ENCODE peak calls at places on chromosomes 2 and 18, in eight cellular contexts. D is cardiac muscle cell, E is heart left ventricle, P is HL-60, X is right lobe of liver, L is body of pancreas, C is cardiac fibroblast, W is uterus. J is an unnamed sample.

GRCh38 chr18:3612315-3612714 is 162.3 kb downstream of the TGIF1 start:
- DNase-seq in D (no peak), E (no peak), P (no peak), X (no peak), L (no peak), C (no peak), W (no peak), J (no peak)

GRCh38 chr2:98637401-98638144 is 29.2 kb downstream of the UNC50 start:
- DNase-seq in D (no peak), E (no peak), P (no peak), X (no peak), L (no peak), C (no peak), W (no peak), J (peak; percentile 86)

GRCh38 chr2:199985625-199986207 is 30.3 kb downstream of the MAIP1 start:
- DNase-seq in D (peak; percentile 60), E (no peak), P (peak; percentile 68), X (peak; percentile 44), L (peak; percentile 77), C (peak; percentile 86), W (peak; percentile 36), J (peak; percentile 79)

GRCh38 chr2:234355052-234355720 is 141.7 kb downstream of the ARL4C start:
- DNase-seq in D (peak; percentile 14), E (no peak), P (no peak), X (no peak), L (no peak), C (no peak), W (no peak), J (peak; percentile 20)

GRCh38 chr2:72129676-72130340 is 17.9 kb downstream of the CYP26B1 start:
- DNase-seq in D (no peak), E (no peak), P (no peak), X (no peak), L (peak; percentile 4), C (no peak), W (no peak), J (no peak)

GRCh38 chr18:55779711-55780590 is 192.0 kb upstream of the TCF4 start:
- DNase-seq in D (peak; percentile 63), E (peak; percentile 71), P (no peak), X (peak; percentile 36), L (no peak), C (peak; percentile 48), W (peak; percentile 25), J (peak; percentile 30)

GRCh38 chr2:129253461-129253812 is 726.0 kb upstream of the RAB6C start:
- DNase-seq in D (peak; percentile 17), E (no peak), P (no peak), X (no peak), L (peak; percentile 50), C (no peak), W (no peak), J (peak; percentile 32)

GRCh38 chr2:19932928-19933327 is 31.1 kb upstream of the TTC32 start:
- DNase-seq in D (no peak), E (no peak), P (no peak), X (no peak), L (no peak), C (no peak), W (no peak), J (no peak)

GRCh38 chr18:10122116-10122515 is 208.3 kb downstream of the VAPA start:
- DNase-seq in D (peak; percentile 77), E (no peak), P (no peak), X (no peak), L (no peak), C (peak; percentile 22), W (no peak), J (no peak)

GRCh38 chr2:221758076-221758475 is 186.0 kb upstream of the EPHA4 start:
- DNase-seq in D (no peak), E (no peak), P (peak; percentile 26), X (no peak), L (no peak), C (no peak), W (no peak), J (no peak)

GRCh38 chr2:231185050-231185725 is 13.2 kb upstream of the ARMC9 start:
- DNase-seq in D (no peak), E (no peak), P (no peak), X (no peak), L (no peak), C (no peak), W (no peak), J (no peak)

GRCh38 chr18:27583021-27583420 is 397.9 kb upstream of the CHST9 start:
- DNase-seq in D (no peak), E (no peak), P (no peak), X (no peak), L (no peak), C (peak; percentile 30), W (no peak), J (no peak)

GRCh38 chr2:146874260-146874658 is 970.6 kb upstream of the ACVR2A start:
- DNase-seq in D (no peak), E (no peak), P (no peak), X (no peak), L (no peak), C (peak; percentile 65), W (peak; percentile 47), J (no peak)

GRCh38 chr2:187383043-187383800 is 64.8 kb downstream of the CALCRL start:
- DNase-seq in D (no peak), E (no peak), P (no peak), X (no peak), L (no peak), C (peak; percentile 54), W (no peak), J (no peak)

DNA sequence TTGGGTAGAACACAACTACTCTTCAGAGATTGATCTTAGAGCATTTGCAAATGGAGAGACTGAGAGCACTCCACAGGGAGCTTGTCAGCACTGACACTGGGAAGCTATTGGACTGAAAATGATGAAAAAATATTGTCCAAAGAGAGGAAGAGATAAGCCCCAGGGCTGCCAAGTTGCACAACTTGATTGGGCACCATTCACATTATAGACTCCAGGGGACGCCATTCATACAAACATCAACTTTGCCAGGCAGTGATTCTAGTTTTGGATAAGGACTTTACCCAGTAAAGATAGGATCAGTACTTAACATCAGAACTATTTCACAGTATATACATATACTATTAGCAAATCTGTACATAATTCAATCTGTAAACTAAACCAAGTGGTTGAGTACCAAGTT is 79.6 kb upstream of the MYCN start:
- DNase-seq in D (no peak), E (no peak), P (no peak), X (no peak), L (no peak), C (no peak), W (no peak), J (no peak)
- TF ChIP-seq CTCF in D (no peak), E (no peak), P (no peak), X (peak; percentile 19), L (no peak), C (no peak), W (no peak), J (peak; percentile 14)

GRCh38 chr18:37400832-37401231 is 164.8 kb downstream of the CELF4 start:
- DNase-seq in D (no peak), E (no peak), P (no peak), X (no peak), L (no peak), C (no peak), W (no peak), J (no peak)

GRCh38 chr18:37403788-37404187 is 161.8 kb downstream of the CELF4 start:
- DNase-seq in D (no peak), E (no peak), P (no peak), X (no peak), L (no peak), C (no peak), W (no peak), J (no peak)

GRCh38 chr18:37403100-37403781 is 162.4 kb downstream of the CELF4 start:
- DNase-seq in D (peak; percentile 77), E (no peak), P (no peak), X (no peak), L (no peak), C (peak; percentile 41), W (no peak), J (no peak)

GRCh38 chr18:37405229-37405628 is 160.4 kb downstream of the CELF4 start:
- DNase-seq in D (no peak), E (no peak), P (no peak), X (no peak), L (no peak), C (no peak), W (no peak), J (no peak)

DNA sequence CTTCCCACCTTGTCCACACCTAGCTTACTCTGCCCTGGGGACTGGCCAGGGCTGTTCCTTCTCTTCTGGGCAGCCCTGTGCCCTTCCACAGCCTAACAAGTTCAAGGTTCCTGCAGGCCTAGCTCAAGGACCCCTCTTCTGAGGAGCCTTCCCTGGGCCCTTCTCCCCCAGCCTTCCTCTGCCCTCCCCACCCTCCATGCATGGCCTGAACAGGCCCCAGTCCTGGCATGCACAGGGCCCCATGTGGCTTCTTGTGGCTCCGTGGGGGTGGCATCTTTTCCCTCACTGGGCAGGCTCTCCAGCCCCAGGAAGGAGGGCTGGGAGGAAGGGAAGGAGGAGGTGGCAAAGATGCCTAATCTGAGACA is 162.9 kb downstream of the CELF4 start:
- DNase-seq in D (no peak), E (no peak), P (no peak), X (no peak), L (no peak), C (no peak), W (no peak), J (no peak)
- H3K4me3 ChIP-seq in D (no peak overlapping the region), E (no peak overlapping the region), P (no peak overlapping the region), X (no peak overlapping the region), L (no peak overlapping the region), C (no peak overlapping the region), W (no peak overlapping the region), J (no peak overlapping the region)

GRCh38 chr2:1656326-1656960 is 87.9 kb downstream of the PXDN start:
- DNase-seq in D (no peak), E (no peak), P (no peak), X (no peak), L (no peak), C (no peak), W (no peak), J (no peak)
- TF ChIP-seq CTCF in D (no peak), E (no peak), P (no peak), X (no peak), L (no peak), C (no peak), W (no peak), J (no peak)

GRCh38 chr2:217622664-217623063 is 380.1 kb downstream of the TNS1 start:
- DNase-seq in D (no peak), E (no peak), P (no peak), X (no peak), L (no peak), C (no peak), W (no peak), J (no peak)
- H3K4me3 ChIP-seq in D (no peak overlapping the region), E (no peak overlapping the region), P (no peak overlapping the region), X (no peak overlapping the region), L (no peak overlapping the region), C (no peak overlapping the region), W (no peak overlapping the region), J (no peak overlapping the region)

GRCh38 chr2:238441262-238442114 is 14.8 kb downstream of the ASB1 start:
- DNase-seq in D (no peak), E (no peak), P (no peak), X (no peak), L (no peak), C (no peak), W (no peak), J (no peak)
- TF ChIP-seq CTCF in D (peak; percentile 28), E (no peak), P (no peak), X (no peak), L (no peak), C (no peak), W (no peak), J (no peak)